ENCODE peak calls at places on chromosomes 16 and 17, in six cellular contexts. U is SK-N-SH, D is K562, N is H1, H is HepG2, L is GM12878. K is an unnamed sample.

GRCh38 chr16:21701271-21701670 is 37.5 kb downstream of the OTOA start:
- DNase-seq in N (no peak), L (no peak), H (no peak), D (no peak), U (no peak), K (no peak)

GRCh38 chr17:17900615-17901520 is 64.1 kb upstream of the SREBF1 start:
- DNase-seq in U (peak), L (no peak), D (no peak), N (no peak), H (peak), K (peak)

GRCh38 chr17:70422862-70423261 is 253.5 kb downstream of the KCNJ2 start:
- DNase-seq in L (no peak), U (no peak), H (no peak), N (no peak), D (no peak), K (no peak)

GRCh38 chr17:48539177-48539576 is 5.7 kb downstream of the HOXB2 start:
- DNase-seq in N (no peak), L (no peak), U (no peak), H (no peak), D (no peak), K (no peak)

GRCh38 chr17:18017958-18018357 is 21.0 kb downstream of the ATPAF2 start:
- DNase-seq in H (peak), L (no peak), U (peak), N (no peak), D (no peak), K (no peak)

GRCh38 chr16:51994597-51994996 is 552.3 kb downstream of the TOX3 start:
- DNase-seq in N (no peak), H (peak), L (no peak), U (no peak), D (no peak), K (no peak)

GRCh38 chr17:26766743-26767142 is 527.2 kb upstream of the WSB1 start:
- DNase-seq in H (no peak), L (no peak), N (no peak), U (no peak), D (no peak), K (no peak)

GRCh38 chr17:31401456-31402254 is 10.2 kb downstream of the RAB11FIP4 start:
- DNase-seq in L (no peak), D (no peak), N (no peak), U (no peak), H (no peak), K (no peak)

GRCh38 chr17:64156670-64157069 is 26.7 kb upstream of the ERN1 start:
- DNase-seq in D (no peak), U (no peak), L (no peak), N (no peak), H (no peak), K (no peak)

GRCh38 chr17:47288531-47289116 is 35.0 kb downstream of the ITGB3 start:
- DNase-seq in U (no peak), H (no peak), D (peak), L (no peak), N (no peak), K (no peak)

GRCh38 chr17:29102046-29102445 is 59.1 kb downstream of the PIPOX start:
- DNase-seq in L (no peak), U (peak), D (no peak), N (no peak), H (no peak), K (no peak)

GRCh38 chr16:2042171-2042570 is 5.5 kb downstream of the NTHL1 start:
- DNase-seq in H (no peak), L (no peak), U (no peak), N (no peak), D (no peak), K (no peak)

GRCh38 chr17:65297384-65297783 is 160.2 kb downstream of the RGS9 start:
- DNase-seq in L (no peak), H (no peak), N (no peak), U (no peak), D (no peak), K (no peak)

GRCh38 chr17:11292491-11292890 is 51.5 kb downstream of the SHISA6 start:
- DNase-seq in D (no peak), L (no peak), N (no peak), H (no peak), U (no peak), K (no peak)

GRCh38 chr16:50152386-50152806 is 710 bp upstream of the TENT4B start:
- DNase-seq in D (no peak), H (no peak), U (no peak), L (peak), N (peak), K (peak)

GRCh38 chr17:78785663-78786057 is 3.6 kb upstream of the CYTH1 start:
- DNase-seq in H (peak), D (no peak), N (no peak), L (no peak), U (no peak), K (no peak)

GRCh38 chr16:15592324-15592723 is 50.6 kb downstream of the MARF1 start:
- DNase-seq in D (no peak), U (no peak), N (no peak), L (no peak), H (no peak), K (no peak)

GRCh38 chr17:78826836-78827509 is 13.6 kb downstream of the USP36 start:
- DNase-seq in N (no peak), H (no peak), D (no peak), U (no peak), L (no peak), K (no peak)

GRCh38 chr17:38397227-38397626 is 31.0 kb upstream of the ARHGAP23 start:
- DNase-seq in U (no peak), H (no peak), L (no peak), D (no peak), N (no peak), K (no peak)

GRCh38 chr16:49605536-49606241 is 232.1 kb downstream of the C16orf78 start:
- DNase-seq in D (no peak), N (no peak), H (no peak), L (no peak), U (no peak), K (no peak)

GRCh38 chr17:9009737-9010136 is 11.6 kb upstream of the NTN1 start:
- DNase-seq in N (no peak), L (no peak), H (no peak), U (no peak), D (no peak), K (no peak)

GRCh38 chr17:13222931-13223330 is 205.1 kb upstream of the ELAC2 start:
- DNase-seq in H (no peak), U (no peak), L (no peak), D (no peak), N (no peak), K (no peak)

GRCh38 chr16:66266436-66267286 is 99.8 kb upstream of the CDH5 start:
- DNase-seq in D (no peak), H (no peak), L (no peak), N (no peak), U (peak), K (no peak)

GRCh38 chr17:77379837-77380236 is 239.1 kb downstream of the SEC14L1 start:
- DNase-seq in D (no peak), H (no peak), U (no peak), L (no peak), N (no peak), K (no peak)

GRCh38 chr17:8393470-8394231 is 4.0 kb downstream of the RNF222 start:
- DNase-seq in H (no peak), N (no peak), D (no peak), L (no peak), U (no peak), K (no peak)

GRCh38 chr16:53080345-53081031 is 25.7 kb downstream of the CHD9 start:
- DNase-seq in H (no peak), D (no peak), N (no peak), U (peak), L (no peak), K (no peak)

GRCh38 chr17:21170829-21171228 is 43.1 kb downstream of the TMEM11 start:
- DNase-seq in N (no peak), H (no peak), D (no peak), U (no peak), L (no peak), K (no peak)

GRCh38 chr17:44502598-44503079 is 567 bp downstream of the GPATCH8 start:
- DNase-seq in D (peak), N (no peak), H (no peak), L (no peak), U (no peak), K (no peak)

GRCh38 chr16:12871784-12872183 is 29.6 kb upstream of the SHISA9 start:
- DNase-seq in H (no peak), N (no peak), L (no peak), D (no peak), U (no peak), K (no peak)

GRCh38 chr17:41521574-41522261 is 3.0 kb upstream of the KRT15 start:
- DNase-seq in D (peak), U (no peak), N (no peak), L (no peak), H (peak), K (no peak)

GRCh38 chr17:42354956-42355843 is 33.0 kb downstream of the STAT3 start:
- DNase-seq in L (no peak), N (no peak), D (no peak), U (no peak), H (no peak), K (no peak)

GRCh38 chr17:34254651-34255380 is at the start of gene CCL2:
- DNase-seq in N (peak), U (peak), D (peak), H (no peak), L (no peak), K (peak)

GRCh38 chr17:68107373-68107772 is 71.8 kb downstream of the KPNA2 start:
- DNase-seq in L (no peak), D (no peak), U (no peak), N (no peak), H (no peak), K (no peak)

GRCh38 chr16:86248325-86248905 is 261.9 kb upstream of the FOXF1 start:
- DNase-seq in N (no peak), U (no peak), L (no peak), D (no peak), H (no peak), K (no peak)

GRCh38 chr16:476039-476438 is 50.6 kb downstream of the RAB11FIP3 start:
- DNase-seq in L (no peak), U (no peak), N (no peak), D (no peak), H (no peak), K (no peak)

GRCh38 chr17:37176683-37177082 is 199.1 kb upstream of the C17orf78 start:
- DNase-seq in U (no peak), D (no peak), L (no peak), N (no peak), H (no peak), K (no peak)

GRCh38 chr17:64599187-64599676 is 62.9 kb downstream of the SMURF2 start:
- DNase-seq in D (peak), U (no peak), N (no peak), H (no peak), L (no peak), K (peak)

GRCh38 chr16:4372315-4372577 is 598 bp downstream of the VASN start:
- DNase-seq in U (no peak), H (no peak), L (no peak), D (no peak), N (no peak), K (no peak)
- H3K27ac ChIP-seq in U (peak), H (peak), L (no peak), D (peak), N (no peak), K (no peak)

GRCh38 chr17:59846391-59847165 is 46.2 kb downstream of the TUBD1 start:
- DNase-seq in U (no peak), L (peak), H (peak), D (peak), N (no peak), K (peak)
- TF ChIP-seq GABPA in U (no peak), L (no peak), H (no peak), D (no peak), N (no peak), K (no peak)

GRCh38 chr17:75238020-75238580 is 23.3 kb downstream of the GGA3 start:
- DNase-seq in L (no peak), H (no peak), U (no peak), D (no peak), N (no peak), K (no peak)
- H3K27ac ChIP-seq in L (no peak), H (no peak), U (no peak), D (no peak), N (no peak), K (no peak)

GRCh38 chr17:7215652-7216139 is 3.9 kb downstream of the DLG4 start:
- DNase-seq in L (no peak), D (peak), U (peak), N (no peak), H (no peak), K (no peak)

GRCh38 chr17:7216242-7217112 is 3.2 kb downstream of the DLG4 start:
- DNase-seq in D (no peak), L (no peak), N (no peak), U (no peak), H (no peak), K (no peak)

GRCh38 chr17:7214300-7215135 is 5.1 kb downstream of the DLG4 start:
- DNase-seq in H (peak), N (peak), U (peak), D (peak), L (peak), K (peak)

GRCh38 chr17:7213895-7214299 is 5.7 kb downstream of the DLG4 start:
- DNase-seq in N (peak), D (peak), H (peak), U (peak), L (no peak), K (peak)

DNA sequence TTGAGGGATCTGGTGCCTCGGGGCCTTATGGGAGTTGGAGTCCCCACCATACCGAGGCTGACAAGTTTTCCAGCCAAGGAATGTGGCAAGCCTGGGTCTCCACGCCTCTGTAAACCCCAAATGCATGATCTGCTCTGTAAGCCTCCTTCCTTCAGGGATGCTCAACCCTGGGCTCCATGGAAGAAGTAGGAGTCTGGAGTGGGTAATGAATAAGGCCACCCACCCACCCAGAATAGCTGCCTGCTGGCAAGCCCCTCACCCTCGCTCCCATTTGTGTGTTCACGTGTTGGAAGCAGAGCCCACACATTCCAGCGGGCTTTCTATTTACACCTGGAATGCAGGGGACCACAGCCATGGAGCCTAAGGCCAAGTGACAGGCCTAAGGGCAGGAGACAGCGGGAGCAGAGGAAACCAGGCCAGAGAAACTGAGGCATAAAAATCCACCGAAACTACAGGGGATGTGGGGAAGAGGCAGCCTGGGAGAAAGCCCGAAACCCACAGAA is 4.4 kb downstream of the DLG4 start:
- DNase-seq in H (peak), L (no peak), N (no peak), D (no peak), U (no peak), K (no peak)
- TF ChIP-seq GABPA in H (no peak), L (no peak), N (no peak), D (no peak), U (no peak), K (no peak)

GRCh38 chr17:81334419-81334896 is 39.4 kb upstream of the SLC38A10 start:
- DNase-seq in H (no peak), D (no peak), U (no peak), L (no peak), N (no peak), K (no peak)

GRCh38 chr17:81336296-81336929 is 41.3 kb upstream of the SLC38A10 start:
- DNase-seq in D (no peak), H (no peak), U (no peak), N (no peak), L (no peak), K (no peak)

GRCh38 chr17:81334987-81335386 is 39.9 kb upstream of the SLC38A10 start:
- DNase-seq in D (no peak), N (no peak), U (no peak), L (no peak), H (no peak), K (no peak)

GRCh38 chr17:81336930-81337325 is 41.8 kb upstream of the SLC38A10 start:
- DNase-seq in N (no peak), H (no peak), U (no peak), L (no peak), D (no peak), K (no peak)

GRCh38 chr17:81335388-81336157 is 40.5 kb upstream of the SLC38A10 start:
- DNase-seq in L (no peak), D (no peak), N (no peak), H (no peak), U (no peak), K (no peak)
- H3K27ac ChIP-seq in L (no peak), D (no peak), N (no peak), H (no peak), U (no peak), K (no peak)

K was measured in HL-60.